ENCODE peak calls at places on chromosomes 1 and 21, in five cellular contexts. One of them, this sample, is unnamed.

GRCh38 chr1:109253803-109254620 is 4.7 kb downstream of the CELSR2 start:
- DNase-seq in Kasumi-1: no peak
- DNase-seq in cardiac fibroblast: no peak
- DNase-seq in COR-L47: no peak
- DNase-seq in neural crest cell: peak; percentile 61
- DNase-seq in this sample: no peak

GRCh38 chr1:157968951-157969350 is 24.5 kb upstream of the KIRREL1 start:
- DNase-seq in neural crest cell: no peak
- DNase-seq in Kasumi-1: no peak
- DNase-seq in cardiac fibroblast: peak; percentile 98
- DNase-seq in COR-L47: no peak
- DNase-seq in this sample: no peak

GRCh38 chr1:15080328-15081033 is 73.1 kb upstream of the TMEM51 start:
- DNase-seq in Kasumi-1: no peak
- DNase-seq in cardiac fibroblast: no peak
- DNase-seq in neural crest cell: no peak
- DNase-seq in COR-L47: no peak
- DNase-seq in this sample: no peak

GRCh38 chr1:46309401-46310159 is 6.1 kb downstream of the UQCRH start:
- DNase-seq in cardiac fibroblast: no peak
- DNase-seq in neural crest cell: no peak
- DNase-seq in COR-L47: no peak
- DNase-seq in Kasumi-1: no peak
- DNase-seq in this sample: no peak

GRCh38 chr1:178573330-178573729 is 60.4 kb downstream of the TEX35 start:
- DNase-seq in COR-L47: no peak
- DNase-seq in cardiac fibroblast: no peak
- DNase-seq in Kasumi-1: no peak
- DNase-seq in neural crest cell: no peak
- DNase-seq in this sample: no peak

GRCh38 chr1:41045740-41046139 is 24.2 kb upstream of the SLFNL1 start:
- DNase-seq in COR-L47: no peak
- DNase-seq in cardiac fibroblast: peak; percentile 88
- DNase-seq in Kasumi-1: no peak
- DNase-seq in neural crest cell: no peak
- DNase-seq in this sample: no peak

GRCh38 chr1:42221952-42222606 is 57.5 kb upstream of the GUCA2A start:
- DNase-seq in Kasumi-1: no peak
- DNase-seq in neural crest cell: no peak
- DNase-seq in COR-L47: no peak
- DNase-seq in cardiac fibroblast: peak; percentile 73
- DNase-seq in this sample: no peak

GRCh38 chr1:81799939-81800740 is 594 bp upstream of the ADGRL2 start:
- DNase-seq in Kasumi-1: peak; percentile 10
- DNase-seq in neural crest cell: peak; percentile 69
- DNase-seq in cardiac fibroblast: peak; percentile 80
- DNase-seq in COR-L47: peak; percentile 6
- DNase-seq in this sample: no peak

GRCh38 chr1:160365325-160365724 is 1.5 kb upstream of the NHLH1 start:
- DNase-seq in cardiac fibroblast: no peak
- DNase-seq in COR-L47: no peak
- DNase-seq in neural crest cell: no peak
- DNase-seq in Kasumi-1: no peak
- DNase-seq in this sample: no peak

GRCh38 chr21:21481238-21481637 is 483.0 kb downstream of the NCAM2 start:
- DNase-seq in COR-L47: no peak
- DNase-seq in Kasumi-1: no peak
- DNase-seq in cardiac fibroblast: no peak
- DNase-seq in neural crest cell: no peak
- DNase-seq in this sample: no peak

GRCh38 chr1:8051650-8052049 is 25.5 kb upstream of the ERRFI1 start:
- DNase-seq in neural crest cell: no peak
- DNase-seq in COR-L47: no peak
- DNase-seq in cardiac fibroblast: no peak
- DNase-seq in Kasumi-1: no peak
- DNase-seq in this sample: no peak

GRCh38 chr1:19964542-19964941 is 14.9 kb downstream of the PLA2G2A start:
- DNase-seq in cardiac fibroblast: no peak
- DNase-seq in COR-L47: no peak
- DNase-seq in neural crest cell: no peak
- DNase-seq in Kasumi-1: no peak
- DNase-seq in this sample: no peak

GRCh38 chr1:226108935-226109828 is 46.7 kb downstream of the H3-3A start:
- DNase-seq in COR-L47: no peak
- DNase-seq in Kasumi-1: no peak
- DNase-seq in neural crest cell: no peak
- DNase-seq in cardiac fibroblast: peak; percentile 61
- DNase-seq in this sample: no peak

GRCh38 chr1:228989992-228990827 is 254.9 kb downstream of the RHOU start:
- DNase-seq in COR-L47: peak; percentile 91
- DNase-seq in cardiac fibroblast: no peak
- DNase-seq in Kasumi-1: peak; percentile 96
- DNase-seq in neural crest cell: no peak
- DNase-seq in this sample: no peak

GRCh38 chr1:111605553-111605952 is 14.0 kb upstream of the RAP1A start:
- DNase-seq in COR-L47: no peak
- DNase-seq in Kasumi-1: no peak
- DNase-seq in cardiac fibroblast: peak; percentile 80
- DNase-seq in neural crest cell: no peak
- DNase-seq in this sample: no peak

This sample was measured in Caco-2.